ENCODE peak calls at places on chromosomes 3 and 15, in seven cellular contexts. K is HCT116, J is tibial nerve, B is K562, W is suprapubic skin, H is NB4, X is esophagus muscularis mucosa. C is an unnamed sample.

GRCh38 chr15:47473857-47474256 is 243.4 kb upstream of the SEMA6D start:
- DNase-seq in B (no peak), K (no peak), X (no peak), W (peak), H (no peak), J (no peak), C (peak)

GRCh38 chr3:143951351-143951971 is 20.2 kb upstream of the DIPK2A start:
- DNase-seq in H (peak), X (no peak), W (no peak), K (peak), J (no peak), B (peak), C (no peak)

GRCh38 chr3:61768284-61769012 is 207.1 kb downstream of the PTPRG start:
- DNase-seq in W (no peak), X (no peak), K (no peak), B (no peak), H (no peak), J (no peak), C (no peak)

GRCh38 chr3:112007641-112008040 is 8.9 kb downstream of the TAGLN3 start:
- DNase-seq in X (peak), B (no peak), H (no peak), K (no peak), J (no peak), W (no peak), C (no peak)

GRCh38 chr15:75712668-75713337 is at the start of gene CSPG4:
- DNase-seq in B (peak), H (no peak), X (no peak), J (peak), K (no peak), W (peak), C (peak)

GRCh38 chr3:186917660-186918312 is 12.5 kb upstream of the ST6GAL1 start:
- DNase-seq in B (no peak), W (no peak), X (no peak), J (no peak), H (no peak), K (no peak), C (no peak)

GRCh38 chr3:139088462-139089324 is 44.0 kb upstream of the PRR23C start:
- DNase-seq in B (no peak), K (no peak), J (no peak), X (peak), H (no peak), W (peak), C (no peak)

GRCh38 chr3:113287111-113287817 is 75.9 kb downstream of the BOC start:
- DNase-seq in W (no peak), K (peak), J (no peak), B (peak), H (peak), X (no peak), C (no peak)

GRCh38 chr3:32684800-32685603 is at the start of gene CNOT10:
- DNase-seq in J (peak), H (peak), X (peak), B (peak), K (peak), W (peak), C (peak)

GRCh38 chr3:141308588-141309218 is 59.6 kb upstream of the ZBTB38 start:
- DNase-seq in B (peak), W (no peak), J (no peak), X (no peak), K (peak), H (no peak), C (peak)

GRCh38 chr3:134105876-134106556 is 76.3 kb upstream of the SLCO2A1 start:
- DNase-seq in K (no peak), B (no peak), X (no peak), J (no peak), H (no peak), W (no peak), C (no peak)

GRCh38 chr15:62212746-62213145 is 47.7 kb upstream of the C2CD4B start:
- DNase-seq in W (no peak), H (no peak), X (peak), B (no peak), K (no peak), J (no peak), C (no peak)

GRCh38 chr3:14361068-14361677 is 41.2 kb upstream of the SLC6A6 start:
- DNase-seq in W (no peak), J (no peak), K (no peak), H (no peak), X (no peak), B (no peak), C (no peak)

GRCh38 chr15:100986158-100986896 is 67.2 kb downstream of the LRRK1 start:
- DNase-seq in B (no peak), J (no peak), K (no peak), X (no peak), H (no peak), W (no peak), C (no peak)

GRCh38 chr3:29697989-29698388 is 417.1 kb downstream of the RBMS3 start:
- DNase-seq in W (no peak), H (no peak), J (no peak), X (no peak), B (no peak), K (no peak), C (no peak)

GRCh38 chr3:127182446-127182845 is 10.5 kb upstream of the PRR23E start:
- DNase-seq in W (no peak), B (no peak), X (no peak), K (no peak), J (no peak), H (no peak), C (no peak)

GRCh38 chr15:74913041-74913440 is 6.4 kb upstream of the FAM219B start:
- DNase-seq in W (no peak), B (no peak), J (no peak), X (no peak), H (no peak), K (no peak), C (no peak)

GRCh38 chr15:51342249-51342999 is 969 bp downstream of the GLDN start:
- DNase-seq in X (no peak), H (no peak), W (no peak), B (no peak), K (no peak), J (no peak), C (no peak)

GRCh38 chr15:60397772-60398445 is at the start of gene ANXA2:
- DNase-seq in W (peak), K (peak), H (peak), X (peak), B (peak), J (peak), C (peak)

GRCh38 chr15:60400957-60401356 is 3.2 kb upstream of the ANXA2 start:
- DNase-seq in W (no peak), B (no peak), K (no peak), J (no peak), H (no peak), X (no peak), C (no peak)

GRCh38 chr15:60399246-60399915 is 1.6 kb upstream of the ANXA2 start:
- DNase-seq in W (no peak), B (no peak), K (no peak), J (no peak), H (peak), X (no peak), C (peak)

GRCh38 chr15:60396964-60397771 is 618 bp downstream of the ANXA2 start:
- DNase-seq in X (no peak), B (peak), H (peak), J (peak), K (no peak), W (peak), C (peak)

GRCh38 chr15:60399931-60400330 is 2.1 kb upstream of the ANXA2 start:
- DNase-seq in K (no peak), X (no peak), J (no peak), H (no peak), B (no peak), W (no peak), C (no peak)
- H3K4me3 ChIP-seq in K (peak), X (no peak), J (no peak), H (no peak), B (no peak), W (no peak), C (no peak)

DNA sequence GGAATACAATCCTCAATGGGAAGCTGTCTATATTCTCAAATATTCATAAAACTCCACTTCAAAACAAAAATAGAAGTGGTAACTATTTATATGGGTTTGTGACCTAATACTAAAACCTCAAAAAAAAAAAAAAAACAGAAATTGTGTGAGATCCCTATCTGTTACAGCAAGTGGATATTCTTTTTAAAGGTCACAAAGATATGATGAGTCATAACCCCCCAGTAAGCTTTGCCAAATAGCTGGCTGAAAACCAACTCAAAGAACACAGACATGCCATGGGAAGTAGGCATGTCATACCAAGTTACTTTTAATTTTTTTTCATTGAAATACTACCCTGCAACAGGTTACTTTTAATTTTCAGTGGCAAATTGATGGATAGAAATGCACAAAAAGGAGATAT is 62.5 kb downstream of the CBLB start:
- DNase-seq in W (no peak), X (no peak), H (peak), J (no peak), B (peak), K (no peak), C (no peak)
- TF ChIP-seq POLR2A in W (no peak), X (no peak), H (no peak), J (no peak), B (no peak), K (no peak), C (no peak)

DNA sequence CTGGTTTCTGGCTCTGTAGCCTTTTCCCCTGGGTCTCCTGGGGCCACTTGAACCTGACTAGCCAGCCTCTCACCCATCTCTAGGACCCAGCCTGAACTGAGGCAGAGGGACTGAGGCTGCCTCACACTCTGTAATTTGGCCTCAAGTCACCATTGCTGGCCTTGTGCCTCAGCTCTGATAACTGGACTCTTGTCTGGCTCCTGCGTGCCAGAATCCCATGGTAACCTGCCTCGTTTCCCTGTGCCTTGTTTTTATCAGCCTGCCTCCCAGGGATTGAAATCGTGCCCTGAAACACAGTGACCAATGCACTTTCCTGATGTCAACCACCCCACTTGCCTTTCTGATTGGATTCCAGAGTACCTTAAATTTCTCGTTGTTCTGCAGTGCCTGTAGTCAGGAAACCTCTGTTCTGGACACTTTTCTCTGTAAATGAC is 27.9 kb downstream of the CRTC3 start:
- DNase-seq in H (no peak), W (peak), J (peak), B (peak), K (no peak), X (no peak), C (peak)
- H3K4me3 ChIP-seq in H (no peak), W (no peak), J (no peak), B (no peak), K (no peak), X (peak), C (no peak)

GRCh38 chr3:50323614-50324199 is 1.2 kb upstream of the HYAL2 start:
- DNase-seq in W (no peak), J (no peak), X (no peak), B (no peak), H (no peak), K (no peak), C (peak)

GRCh38 chr3:50321844-50322385 is 630 bp downstream of the HYAL2 start:
- DNase-seq in H (no peak), K (no peak), X (no peak), B (no peak), J (no peak), W (peak), C (no peak)

GRCh38 chr3:50323092-50323600 is 601 bp upstream of the HYAL2 start:
- DNase-seq in H (no peak), X (no peak), K (no peak), W (no peak), B (no peak), J (no peak), C (peak)

GRCh38 chr3:50321146-50321843 is 1.2 kb downstream of the HYAL2 start:
- DNase-seq in B (peak), H (peak), J (peak), K (peak), X (peak), W (peak), C (peak)

DNA sequence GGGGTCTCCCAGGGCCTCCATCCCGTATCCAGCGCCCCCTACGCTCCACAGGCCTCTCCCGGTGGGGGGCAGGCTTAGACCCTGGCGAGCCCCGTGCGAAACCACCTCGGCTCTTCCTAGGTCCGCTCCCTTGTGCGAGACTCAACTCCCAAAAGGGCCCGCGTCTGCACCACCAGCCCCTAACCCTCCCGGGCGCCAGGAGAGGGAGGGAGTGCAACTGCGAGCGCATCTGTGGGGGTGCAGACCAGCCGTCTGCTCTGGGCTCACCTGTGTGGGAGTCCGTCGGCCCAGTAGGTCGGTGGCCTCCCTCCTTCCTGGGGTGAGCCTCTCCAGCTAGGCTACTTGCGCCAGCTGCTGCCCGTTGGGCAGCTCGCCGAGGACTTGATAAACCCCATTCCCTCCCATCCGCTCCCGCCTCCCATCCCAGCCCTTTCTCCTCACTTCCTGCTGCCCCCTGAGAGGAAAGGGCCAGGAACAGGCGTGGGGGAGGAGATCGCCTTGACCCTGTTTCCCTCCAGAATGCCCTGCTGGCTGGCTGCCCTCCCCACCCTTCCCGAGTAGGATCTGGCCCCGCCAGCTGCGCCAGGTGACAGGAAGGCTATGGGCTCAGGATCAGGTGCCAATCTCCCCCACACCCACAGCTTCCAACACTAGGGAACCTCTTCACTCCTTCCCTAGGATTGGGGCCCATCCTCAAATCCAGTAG is at the start of gene HYAL2:
- DNase-seq in K (no peak), W (no peak), B (no peak), H (no peak), J (no peak), X (no peak), C (peak)
- TF ChIP-seq POLR2A in K (no peak), W (no peak), B (no peak), H (no peak), J (no peak), X (no peak), C (no peak)

GRCh38 chr15:64153480-64154367 is 2.2 kb downstream of the SNX22 start:
- DNase-seq in X (peak), H (peak), W (peak), B (peak), J (peak), K (peak), C (peak)
- H3K4me3 ChIP-seq in X (no peak), H (no peak), W (no peak), B (no peak), J (peak), K (no peak), C (no peak)

DNA sequence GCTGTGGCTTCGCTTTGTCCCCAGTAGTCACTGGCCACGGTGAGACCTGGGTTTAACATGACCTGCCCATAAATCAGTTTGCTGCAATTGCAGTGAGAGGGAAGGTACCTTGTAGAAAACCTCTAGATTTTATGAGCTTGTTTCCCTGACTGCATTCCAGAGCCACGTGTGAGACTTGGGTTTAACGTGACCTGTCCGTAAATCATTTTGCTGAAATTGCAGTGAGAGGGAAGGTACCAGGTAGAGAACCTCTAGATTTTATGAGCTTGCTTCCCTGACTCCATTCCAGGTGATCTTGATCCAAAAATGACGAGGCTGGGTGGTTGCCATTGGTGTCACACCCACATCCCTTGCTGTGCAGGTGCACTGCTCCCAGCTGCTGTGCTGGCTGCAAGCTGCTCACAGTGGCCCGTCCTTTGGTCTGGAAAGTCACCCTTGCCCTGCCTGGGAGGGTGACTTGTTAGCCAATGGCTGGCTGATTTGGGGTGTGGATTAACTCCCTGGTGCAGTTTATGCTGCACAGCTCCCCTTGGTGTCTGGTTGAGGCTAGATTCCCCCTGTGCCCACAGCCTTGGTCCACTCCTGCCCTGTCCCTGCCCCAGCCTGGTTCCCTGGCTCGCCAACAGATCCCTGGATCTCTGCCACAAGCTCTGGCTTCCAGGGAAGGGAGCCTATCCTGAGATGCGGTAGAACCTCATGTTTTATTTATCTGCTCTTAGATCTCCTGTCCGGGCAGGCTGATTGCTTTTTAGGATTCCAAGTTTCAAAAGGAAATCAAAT is 192.7 kb upstream of the CTDSPL start:
- DNase-seq in K (no peak), B (no peak), X (peak), W (no peak), J (no peak), H (no peak), C (no peak)
- TF ChIP-seq POLR2A in K (no peak), B (no peak), X (no peak), W (no peak), J (no peak), H (no peak), C (no peak)

DNA sequence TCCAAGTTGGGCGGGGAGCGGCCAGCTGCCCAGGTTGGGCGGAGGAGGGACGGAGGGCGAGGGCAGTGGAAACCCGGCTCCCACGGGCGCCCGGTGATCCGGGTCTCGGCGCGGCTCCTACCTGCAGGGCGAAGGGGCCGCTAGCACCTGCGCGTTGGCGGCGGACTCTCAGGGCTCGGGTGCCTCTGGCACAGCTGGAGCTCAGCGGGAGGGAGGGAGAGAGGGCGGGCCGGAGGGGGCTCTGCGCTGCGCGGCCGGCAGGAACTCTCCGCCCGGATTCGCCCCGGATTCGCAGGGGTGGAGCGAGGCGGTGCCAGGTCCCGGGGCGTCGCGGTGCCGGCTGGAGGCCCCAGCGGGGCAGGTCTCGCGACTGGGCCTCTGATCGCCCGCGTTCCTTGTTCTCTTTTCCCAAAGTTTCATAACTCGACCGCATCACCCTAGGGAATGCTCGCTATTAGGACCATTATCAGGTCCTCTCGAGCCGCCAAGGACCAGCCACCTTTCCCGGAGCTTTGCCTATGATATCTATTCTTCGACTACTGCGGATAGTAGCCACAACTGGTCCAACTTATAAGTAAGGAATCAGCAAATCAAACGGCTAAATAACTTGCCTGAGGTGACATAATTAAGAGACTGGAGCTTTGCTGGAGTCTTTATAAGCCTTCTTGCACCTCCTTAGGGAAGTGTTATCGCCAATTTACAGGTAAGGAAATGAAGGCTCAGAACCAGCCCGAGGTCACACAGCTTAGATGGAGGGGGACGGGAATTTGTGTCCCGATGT is at the start of gene PLD1:
- DNase-seq in W (peak), J (peak), X (peak), K (peak), B (peak), H (peak), C (no peak)
- H3K4me3 ChIP-seq in W (peak), J (peak), X (peak), K (peak), B (peak), H (peak), C (peak)

GRCh38 chr3:24365168-24365567 is 129.5 kb downstream of the THRB start:
- DNase-seq in X (no peak), B (no peak), W (no peak), H (peak), J (no peak), K (peak), C (peak)
- TF ChIP-seq POLR2A in X (no peak), B (no peak), W (no peak), H (no peak), J (no peak), K (no peak), C (no peak)

GRCh38 chr3:11661052-11661656 is 17.4 kb upstream of the VGLL4 start:
- DNase-seq in J (no peak), W (no peak), X (no peak), K (no peak), H (no peak), B (no peak), C (no peak)

GRCh38 chr3:11658180-11658579 is 14.5 kb upstream of the VGLL4 start:
- DNase-seq in H (no peak), J (no peak), B (no peak), X (no peak), W (no peak), K (no peak), C (no peak)

GRCh38 chr3:11662392-11662990 is 18.8 kb upstream of the VGLL4 start:
- DNase-seq in H (no peak), B (no peak), W (no peak), J (no peak), K (peak), X (no peak), C (no peak)

GRCh38 chr3:11661827-11662226 is 18.1 kb upstream of the VGLL4 start:
- DNase-seq in K (no peak), J (no peak), H (no peak), W (no peak), X (no peak), B (peak), C (no peak)

DNA sequence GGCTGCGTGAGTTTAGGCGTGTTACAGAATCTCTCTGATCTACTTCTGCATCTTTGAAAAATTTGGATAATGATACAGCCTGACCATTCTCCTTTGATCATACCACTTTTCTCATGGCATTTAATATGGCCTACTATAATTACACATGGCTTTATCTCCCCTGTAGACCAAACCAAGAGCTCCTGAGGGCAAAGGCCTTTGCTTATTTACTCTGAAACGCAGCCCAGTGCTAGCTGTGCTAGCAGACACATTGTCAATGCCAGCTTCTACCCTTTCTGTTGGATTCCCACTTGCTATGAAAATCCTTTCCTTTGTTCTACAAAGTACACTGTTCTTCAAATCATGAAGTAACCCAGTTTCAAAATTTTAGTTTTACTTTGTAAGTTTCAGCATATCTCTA is 16.5 kb upstream of the VGLL4 start:
- DNase-seq in X (no peak), H (no peak), B (no peak), K (no peak), W (no peak), J (no peak), C (no peak)
- H3K4me3 ChIP-seq in X (no peak), H (no peak), B (no peak), K (no peak), W (no peak), J (no peak), C (no peak)

C was measured in uterus.